ENCODE peak calls at places on chromosomes 3 and 15, in four cellular contexts. One of them, this sample, is unnamed.

GRCh38 chr3:152198655-152199054 is 70.1 kb upstream of the MBNL1 start:
- DNase-seq in IMR-90: no peak
- DNase-seq in H1: no peak
- DNase-seq in mesendoderm: no peak
- DNase-seq in this sample: no peak

GRCh38 chr3:101281616-101282015 is 38.8 kb downstream of the IMPG2 start:
- DNase-seq in IMR-90: no peak
- DNase-seq in H1: no peak
- DNase-seq in mesendoderm: no peak
- DNase-seq in this sample: no peak

GRCh38 chr3:150723946-150724345 is 20.2 kb upstream of the ERICH6 start:
- DNase-seq in IMR-90: no peak
- DNase-seq in H1: no peak
- DNase-seq in mesendoderm: no peak
- DNase-seq in this sample: no peak

GRCh38 chr3:170162630-170163029 is 18.9 kb downstream of the PHC3 start:
- DNase-seq in IMR-90: peak; percentile 42
- DNase-seq in H1: no peak
- DNase-seq in mesendoderm: no peak
- DNase-seq in this sample: no peak

GRCh38 chr3:85251766-85252165 is 293.0 kb downstream of the CADM2 start:
- DNase-seq in IMR-90: no peak
- DNase-seq in H1: no peak
- DNase-seq in mesendoderm: no peak
- DNase-seq in this sample: no peak

GRCh38 chr15:26773917-26774316 is 1.1 kb upstream of the GABRB3 start:
- DNase-seq in IMR-90: no peak
- DNase-seq in H1: no peak
- DNase-seq in mesendoderm: peak; percentile 85
- DNase-seq in this sample: peak; percentile 64

GRCh38 chr15:95328559-95328958 is 1001.9 kb upstream of the NR2F2 start:
- DNase-seq in IMR-90: no peak
- DNase-seq in H1: no peak
- DNase-seq in mesendoderm: no peak
- DNase-seq in this sample: no peak

GRCh38 chr15:49415171-49415570 is 7.9 kb upstream of the FGF7 start:
- DNase-seq in IMR-90: no peak
- DNase-seq in H1: no peak
- DNase-seq in mesendoderm: no peak
- DNase-seq in this sample: no peak

GRCh38 chr3:10706156-10707088 is 109.6 kb upstream of the SLC6A11 start:
- DNase-seq in IMR-90: no peak
- DNase-seq in H1: no peak
- DNase-seq in mesendoderm: peak; percentile 52
- DNase-seq in this sample: peak; percentile 48

GRCh38 chr3:46183330-46183729 is 24.8 kb downstream of the CCR1 start:
- DNase-seq in IMR-90: no peak
- DNase-seq in H1: no peak
- DNase-seq in mesendoderm: no peak
- DNase-seq in this sample: no peak

GRCh38 chr15:99486371-99487336 is 79.1 kb upstream of the MEF2A start:
- DNase-seq in IMR-90: peak; percentile 60
- DNase-seq in H1: no peak
- DNase-seq in mesendoderm: peak; percentile 49
- DNase-seq in this sample: peak; percentile 51

GRCh38 chr3:195117978-195118581 is 152.9 kb downstream of the XXYLT1 start:
- DNase-seq in IMR-90: peak; percentile 25
- DNase-seq in H1: no peak
- DNase-seq in mesendoderm: peak; percentile 94
- DNase-seq in this sample: no peak

GRCh38 chr15:69575387-69575786 is 122.8 kb downstream of the RPLP1 start:
- DNase-seq in IMR-90: no peak
- DNase-seq in H1: no peak
- DNase-seq in mesendoderm: no peak
- DNase-seq in this sample: no peak

GRCh38 chr3:81521855-81522254 is 239.6 kb downstream of the GBE1 start:
- DNase-seq in IMR-90: no peak
- DNase-seq in H1: no peak
- DNase-seq in mesendoderm: no peak
- DNase-seq in this sample: no peak

GRCh38 chr15:34855397-34855796 is 60.0 kb upstream of the ACTC1 start:
- DNase-seq in IMR-90: peak; percentile 79
- DNase-seq in H1: no peak
- DNase-seq in mesendoderm: no peak
- DNase-seq in this sample: no peak

GRCh38 chr3:126851382-126851781 is 131.5 kb upstream of the PLXNA1 start:
- DNase-seq in IMR-90: no peak
- DNase-seq in H1: no peak
- DNase-seq in mesendoderm: peak; percentile 32
- DNase-seq in this sample: peak; percentile 20

GRCh38 chr3:189229421-189229820 is 57.6 kb downstream of the TPRG1 start:
- DNase-seq in IMR-90: no peak
- DNase-seq in H1: no peak
- DNase-seq in mesendoderm: no peak
- DNase-seq in this sample: no peak

GRCh38 chr3:133448478-133449122 is 48.7 kb downstream of the BFSP2 start:
- DNase-seq in IMR-90: no peak
- DNase-seq in H1: no peak
- DNase-seq in mesendoderm: no peak
- DNase-seq in this sample: no peak

GRCh38 chr3:188529228-188529627 is 375.3 kb downstream of the LPP start:
- DNase-seq in IMR-90: peak; percentile 78
- DNase-seq in H1: no peak
- DNase-seq in mesendoderm: no peak
- DNase-seq in this sample: no peak

GRCh38 chr3:35721628-35722027 is 82.3 kb downstream of the ARPP21 start:
- DNase-seq in IMR-90: no peak
- DNase-seq in H1: no peak
- DNase-seq in mesendoderm: no peak
- DNase-seq in this sample: no peak

GRCh38 chr3:142117452-142117851 is 31.9 kb downstream of the TFDP2 start:
- DNase-seq in IMR-90: no peak
- DNase-seq in H1: no peak
- DNase-seq in mesendoderm: no peak
- DNase-seq in this sample: no peak

GRCh38 chr3:142117052-142117451 is 32.3 kb downstream of the TFDP2 start:
- DNase-seq in IMR-90: peak; percentile 8
- DNase-seq in H1: no peak
- DNase-seq in mesendoderm: peak; percentile 22
- DNase-seq in this sample: no peak

GRCh38 chr3:142115927-142116668 is 33.2 kb downstream of the TFDP2 start:
- DNase-seq in IMR-90: no peak
- DNase-seq in H1: no peak
- DNase-seq in mesendoderm: no peak
- DNase-seq in this sample: no peak

DNA sequence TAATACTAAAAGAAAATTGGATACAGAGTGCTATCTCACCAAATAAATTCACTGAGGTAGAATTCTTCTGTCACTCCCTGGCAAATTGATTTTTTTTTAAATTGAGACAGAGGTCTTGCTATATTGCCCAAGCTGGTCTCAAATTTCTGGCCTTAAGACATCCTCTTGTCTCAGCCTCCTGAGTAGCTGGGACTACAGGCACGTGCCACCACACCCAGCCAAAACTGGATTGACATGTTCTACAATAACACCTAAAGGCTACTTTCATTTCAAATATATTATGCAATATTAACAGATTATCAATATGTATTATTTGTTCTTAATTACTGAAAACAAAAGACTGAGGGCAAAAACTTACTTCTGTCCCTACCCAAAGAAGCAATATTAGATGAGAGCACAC is 36.7 kb downstream of the TFDP2 start:
- DNase-seq in IMR-90: no peak
- DNase-seq in H1: no peak
- DNase-seq in mesendoderm: no peak
- DNase-seq in this sample: no peak
- H4K5ac ChIP-seq in IMR-90: no peak overlapping the region
- H4K5ac ChIP-seq in H1: no peak overlapping the region
- H4K5ac ChIP-seq in mesendoderm: no peak overlapping the region
- H4K5ac ChIP-seq in this sample: no peak overlapping the region

DNA sequence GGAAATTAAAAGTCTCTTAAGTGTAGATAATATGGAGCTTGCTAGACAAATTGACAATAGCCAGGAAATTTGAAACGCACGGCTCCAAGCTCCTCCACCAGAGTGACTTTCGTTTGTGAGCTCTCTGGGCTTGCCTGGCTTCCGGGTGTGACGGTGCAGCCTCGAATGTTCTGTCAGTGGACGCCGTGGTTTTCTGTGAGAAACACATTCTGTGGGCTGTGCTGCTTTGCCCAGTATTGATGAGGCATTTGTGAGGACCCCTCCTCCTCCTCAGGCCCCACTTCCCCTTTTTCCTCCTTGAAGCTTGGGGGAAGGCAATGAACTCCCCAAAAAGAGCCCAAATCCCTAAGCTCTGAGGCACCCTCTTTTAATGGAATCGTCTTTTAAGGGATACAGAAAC is 40.7 kb downstream of the POLR2M start:
- DNase-seq in IMR-90: no peak
- DNase-seq in H1: no peak
- DNase-seq in mesendoderm: no peak
- DNase-seq in this sample: no peak
- H3K18ac ChIP-seq in IMR-90: no peak overlapping the region
- H3K18ac ChIP-seq in H1: no peak overlapping the region
- H3K18ac ChIP-seq in mesendoderm: no peak overlapping the region
- H3K18ac ChIP-seq in this sample: no peak overlapping the region

DNA sequence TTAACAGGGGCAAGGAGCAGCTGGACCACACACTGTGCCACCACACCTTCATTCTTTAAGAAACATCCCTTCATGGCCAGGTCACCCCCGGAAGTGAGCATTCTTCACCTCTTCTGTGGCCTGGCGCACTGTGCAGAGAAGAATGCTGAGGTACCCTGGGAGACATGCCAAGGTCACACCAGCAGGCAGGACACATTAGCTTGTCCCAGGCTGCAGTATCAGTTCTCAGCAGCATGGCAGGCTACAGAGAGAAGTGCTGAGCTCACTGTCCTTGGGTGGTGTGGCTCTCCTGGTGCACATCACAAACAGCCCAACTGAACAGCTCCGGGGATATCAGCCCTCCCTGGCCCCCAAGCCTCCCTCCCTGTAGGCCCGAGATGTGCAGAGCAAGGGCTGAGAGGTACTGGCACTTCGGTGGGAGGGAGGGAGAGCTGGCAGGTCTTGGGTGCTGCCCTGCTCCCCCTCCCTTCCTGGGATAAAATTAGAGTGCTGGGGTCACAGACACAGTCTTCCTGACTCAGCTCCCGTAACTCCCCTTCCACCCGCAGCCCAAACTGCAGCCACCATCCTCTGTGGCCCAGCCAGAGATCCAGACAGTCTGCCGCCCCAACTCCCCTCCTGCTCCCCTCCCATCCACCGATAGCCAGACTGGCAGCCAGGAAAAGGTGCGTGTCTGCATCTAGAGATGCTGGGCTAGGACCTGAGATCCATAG is 13.4 kb downstream of the SEMA7A start:
- DNase-seq in IMR-90: no peak
- DNase-seq in H1: no peak
- DNase-seq in mesendoderm: no peak
- DNase-seq in this sample: no peak
- H4K5ac ChIP-seq in IMR-90: no peak overlapping the region
- H4K5ac ChIP-seq in H1: no peak overlapping the region
- H4K5ac ChIP-seq in mesendoderm: no peak overlapping the region
- H4K5ac ChIP-seq in this sample: no peak overlapping the region

DNA sequence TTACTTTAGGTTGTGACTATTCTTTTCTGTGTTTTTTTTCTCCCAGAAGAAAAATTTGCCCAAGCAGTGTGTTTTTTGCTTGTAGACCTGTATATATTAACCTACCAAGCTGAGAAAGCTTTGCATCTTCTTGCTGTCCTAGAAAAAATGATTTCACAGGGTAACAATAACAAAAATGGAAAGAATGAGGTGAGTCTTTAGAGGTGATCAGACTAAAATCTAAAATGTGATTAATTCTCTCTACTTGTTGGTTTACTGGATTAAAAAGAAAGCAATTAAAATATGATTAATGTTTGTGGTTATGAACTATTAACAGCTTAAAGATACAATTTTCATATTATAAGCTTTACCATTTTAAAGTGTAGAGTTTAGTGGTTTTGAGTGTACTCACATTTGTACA is 28.2 kb downstream of the CNOT10 start:
- DNase-seq in IMR-90: no peak
- DNase-seq in H1: no peak
- DNase-seq in mesendoderm: no peak
- DNase-seq in this sample: no peak
- H3K18ac ChIP-seq in IMR-90: no peak overlapping the region
- H3K18ac ChIP-seq in H1: no peak overlapping the region
- H3K18ac ChIP-seq in mesendoderm: no peak overlapping the region
- H3K18ac ChIP-seq in this sample: no peak overlapping the region

DNA sequence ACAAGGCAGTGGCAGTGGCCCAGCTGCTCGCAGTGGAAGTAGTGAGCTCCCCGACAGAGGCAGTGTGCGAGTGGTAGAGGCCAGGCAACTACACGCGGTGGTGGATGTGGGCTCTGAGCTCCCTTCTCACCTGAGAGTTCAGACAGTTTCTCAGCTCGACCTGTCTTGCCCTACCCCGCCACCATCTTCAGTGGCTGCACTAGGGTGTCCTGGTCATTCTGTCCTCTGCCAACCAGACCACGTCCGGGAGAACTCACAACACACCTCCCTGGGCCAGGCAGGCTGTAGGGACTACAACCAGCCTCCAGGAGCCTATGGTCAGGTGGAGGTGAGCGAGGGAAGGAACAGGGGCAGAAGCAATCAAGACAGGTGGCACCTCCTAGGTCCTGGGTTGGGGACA is 106.3 kb upstream of the SMAD3 start:
- DNase-seq in IMR-90: no peak
- DNase-seq in H1: no peak
- DNase-seq in mesendoderm: no peak
- DNase-seq in this sample: no peak
- H4K5ac ChIP-seq in IMR-90: no peak overlapping the region
- H4K5ac ChIP-seq in H1: no peak overlapping the region
- H4K5ac ChIP-seq in mesendoderm: no peak overlapping the region
- H4K5ac ChIP-seq in this sample: no peak overlapping the region

DNA sequence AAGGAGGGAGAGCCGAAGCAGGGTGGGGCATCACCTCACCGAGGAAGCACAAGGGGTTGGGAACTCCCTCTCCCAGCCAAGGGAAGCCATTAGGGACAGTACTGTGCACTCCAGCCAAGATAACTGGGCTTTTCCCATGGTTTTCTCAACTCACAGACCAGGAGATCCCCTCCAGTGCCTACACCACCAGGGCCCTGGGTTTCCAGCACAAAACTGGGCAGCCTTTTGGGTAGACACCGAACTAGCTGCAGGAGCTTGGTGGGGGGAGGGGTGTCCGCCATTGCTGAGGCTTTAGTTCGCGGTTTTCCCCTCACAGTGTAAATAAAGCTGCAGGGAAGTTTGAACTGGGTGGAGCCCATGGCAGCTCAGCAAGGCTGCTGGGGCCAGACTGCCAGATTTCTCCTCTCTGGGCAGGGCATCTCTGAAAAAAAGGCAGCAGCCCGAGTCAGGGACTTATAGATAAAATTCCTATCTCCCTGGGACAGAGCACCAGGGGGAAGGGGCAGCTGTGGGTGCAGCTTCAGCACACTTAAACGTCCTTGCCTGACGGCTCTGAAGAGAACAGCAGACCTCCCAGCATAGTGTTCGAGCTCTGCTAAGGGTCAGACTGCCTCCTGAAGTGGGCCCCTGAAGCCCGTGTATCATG is 129.5 kb upstream of the LMCD1 start:
- DNase-seq in IMR-90: no peak
- DNase-seq in H1: no peak
- DNase-seq in mesendoderm: no peak
- DNase-seq in this sample: no peak
- H3K18ac ChIP-seq in IMR-90: no peak overlapping the region
- H3K18ac ChIP-seq in H1: no peak overlapping the region
- H3K18ac ChIP-seq in mesendoderm: no peak overlapping the region
- H3K18ac ChIP-seq in this sample: no peak overlapping the region